ENCODE peak calls at places on chromosomes 7 and 10, in eight cellular contexts. K, D, Q, W, R, T, J and N are unnamed samples.

GRCh38 chr10:17523246-17523753 is 68.9 kb upstream of the ST8SIA6 start:
- DNase-seq in Q (no peak), J (no peak), R (no peak), T (no peak), W (no peak), D (no peak), K (no peak), N (no peak)

GRCh38 chr10:48548531-48549135 is 56.2 kb downstream of the ARHGAP22 start:
- DNase-seq in Q (no peak), J (no peak), T (no peak), D (no peak), W (no peak), K (no peak), R (no peak), N (no peak)

GRCh38 chr10:117543245-117543998 is 876 bp downstream of the EMX2 start:
- DNase-seq in J (no peak), D (no peak), K (no peak), Q (no peak), T (no peak), W (no peak), R (peak; percentile 72), N (peak; percentile 24)

GRCh38 chr7:30563326-30563942 is 31.2 kb upstream of the GARS1 start:
- DNase-seq in Q (no peak), J (no peak), K (peak; percentile 80), R (no peak), D (peak; percentile 25), T (peak; percentile 61), W (no peak), N (peak; percentile 82)

GRCh38 chr10:5843814-5844705 is 30.8 kb upstream of the GDI2 start:
- DNase-seq in T (no peak), K (no peak), W (no peak), D (no peak), J (no peak), Q (no peak), R (no peak), N (no peak)

GRCh38 chr7:155781433-155781832 is 30.8 kb downstream of the SHH start:
- DNase-seq in D (no peak), W (no peak), T (no peak), J (no peak), K (no peak), R (no peak), Q (no peak), N (no peak)

GRCh38 chr10:97553575-97554100 is 18.9 kb upstream of the ANKRD2 start:
- DNase-seq in W (no peak), R (peak; percentile 93), D (peak; percentile 79), J (peak; percentile 30), Q (peak; percentile 26), K (peak; percentile 63), T (peak; percentile 42), N (peak; percentile 78)

GRCh38 chr10:102617041-102617440 is 27.2 kb upstream of the TRIM8 start:
- DNase-seq in T (no peak), D (no peak), J (no peak), Q (no peak), K (no peak), R (no peak), W (no peak), N (no peak)

GRCh38 chr10:30431435-30431911 is 2.5 kb upstream of the MAP3K8 start:
- DNase-seq in J (no peak), Q (no peak), W (no peak), K (peak; percentile 45), R (peak; percentile 37), D (peak; percentile 69), T (peak; percentile 54), N (peak; percentile 85)

GRCh38 chr10:36526045-36526444 is 599.4 kb upstream of the ANKRD30A start:
- DNase-seq in Q (no peak), R (no peak), T (no peak), W (no peak), D (no peak), J (no peak), K (no peak), N (no peak)

GRCh38 chr7:69036301-69036700 is 562.0 kb upstream of the AUTS2 start:
- DNase-seq in D (no peak), R (no peak), T (no peak), J (no peak), W (no peak), K (no peak), Q (no peak), N (no peak)

GRCh38 chr7:44078521-44078920 is 3.8 kb downstream of the POLM start:
- DNase-seq in D (no peak), W (no peak), J (no peak), T (no peak), R (no peak), K (no peak), Q (no peak), N (no peak)

GRCh38 chr7:130899638-130900401 is 165.8 kb upstream of the KLF14 start:
- DNase-seq in K (no peak), R (no peak), D (no peak), Q (no peak), W (no peak), T (no peak), J (no peak), N (peak; percentile 53)

GRCh38 chr7:151936207-151936606 is 20.0 kb upstream of the GALNTL5 start:
- DNase-seq in K (no peak), R (no peak), T (no peak), W (no peak), D (no peak), J (no peak), Q (peak; percentile 37), N (no peak)

GRCh38 chr7:50533849-50534248 is 31.4 kb downstream of the DDC start:
- DNase-seq in D (no peak), W (no peak), Q (no peak), J (no peak), K (no peak), T (no peak), R (no peak), N (no peak)

GRCh38 chr7:68511281-68511680 is 1087.0 kb upstream of the AUTS2 start:
- DNase-seq in Q (no peak), J (no peak), T (no peak), R (no peak), D (no peak), W (no peak), K (peak; percentile 39), N (no peak)

GRCh38 chr10:58645762-58646161 is 133.1 kb downstream of the BICC1 start:
- DNase-seq in R (no peak), W (no peak), Q (no peak), K (peak; percentile 42), J (no peak), D (peak; percentile 75), T (no peak), N (peak; percentile 64)

GRCh38 chr7:23020742-23021401 is 6.9 kb upstream of the HYCC1 start:
- DNase-seq in W (peak; percentile 78), Q (no peak), J (no peak), K (peak; percentile 95), D (peak; percentile 98), T (peak; percentile 34), R (no peak), N (peak; percentile 85)

GRCh38 chr10:18377898-18378297 is 237.7 kb downstream of the CACNB2 start:
- DNase-seq in K (no peak), T (no peak), D (no peak), R (no peak), Q (no peak), W (no peak), J (no peak), N (no peak)

GRCh38 chr10:84542552-84542951 is 214.2 kb downstream of the CCSER2 start:
- DNase-seq in Q (no peak), K (no peak), R (peak; percentile 31), T (no peak), W (no peak), J (no peak), D (no peak), N (no peak)

GRCh38 chr7:101828308-101829020 is 11.0 kb downstream of the CUX1 start:
- DNase-seq in J (no peak), K (no peak), W (no peak), R (no peak), T (no peak), D (no peak), Q (no peak), N (no peak)

GRCh38 chr7:101832205-101832631 is 14.8 kb downstream of the CUX1 start:
- DNase-seq in K (no peak), R (no peak), T (no peak), Q (no peak), D (no peak), W (no peak), J (no peak), N (peak; percentile 51)

GRCh38 chr7:101826081-101826835 is 8.8 kb downstream of the CUX1 start:
- DNase-seq in K (no peak), D (no peak), W (no peak), T (no peak), Q (no peak), J (no peak), R (no peak), N (no peak)

GRCh38 chr7:101829856-101830255 is 12.4 kb downstream of the CUX1 start:
- DNase-seq in R (no peak), D (no peak), W (no peak), T (no peak), Q (no peak), K (no peak), J (no peak), N (no peak)

GRCh38 chr7:101829374-101829773 is 11.9 kb downstream of the CUX1 start:
- DNase-seq in R (no peak), D (no peak), Q (no peak), T (no peak), K (no peak), J (no peak), W (no peak), N (no peak)
- TF ChIP-seq CTCF in R (no peak), D (no peak), Q (no peak), T (no peak), K (no peak), J (no peak), W (no peak), N (no peak)

GRCh38 chr10:120978589-120979252 is 127.6 kb downstream of the WDR11 start:
- DNase-seq in R (no peak), W (no peak), J (no peak), T (no peak), K (no peak), Q (no peak), D (no peak), N (no peak)
- H3K4me3 ChIP-seq in R (peak overlapping the region; percentile 55), W (no peak overlapping the region), J (no peak overlapping the region), T (no peak overlapping the region), K (no peak overlapping the region), Q (no peak overlapping the region), D (no peak overlapping the region), N (no peak overlapping the region)

GRCh38 chr10:60238408-60239100 is 151.1 kb downstream of the ANK3 start:
- DNase-seq in J (no peak), T (peak; percentile 34), Q (peak; percentile 23), R (peak; percentile 74), W (no peak), D (peak; percentile 89), K (peak; percentile 62), N (peak; percentile 48)
- TF ChIP-seq CTCF in J (no peak), T (peak; percentile 53), Q (peak; percentile 48), R (peak; percentile 55), W (peak; percentile 36), D (peak; percentile 72), K (peak; percentile 61), N (peak; percentile 64)

DNA sequence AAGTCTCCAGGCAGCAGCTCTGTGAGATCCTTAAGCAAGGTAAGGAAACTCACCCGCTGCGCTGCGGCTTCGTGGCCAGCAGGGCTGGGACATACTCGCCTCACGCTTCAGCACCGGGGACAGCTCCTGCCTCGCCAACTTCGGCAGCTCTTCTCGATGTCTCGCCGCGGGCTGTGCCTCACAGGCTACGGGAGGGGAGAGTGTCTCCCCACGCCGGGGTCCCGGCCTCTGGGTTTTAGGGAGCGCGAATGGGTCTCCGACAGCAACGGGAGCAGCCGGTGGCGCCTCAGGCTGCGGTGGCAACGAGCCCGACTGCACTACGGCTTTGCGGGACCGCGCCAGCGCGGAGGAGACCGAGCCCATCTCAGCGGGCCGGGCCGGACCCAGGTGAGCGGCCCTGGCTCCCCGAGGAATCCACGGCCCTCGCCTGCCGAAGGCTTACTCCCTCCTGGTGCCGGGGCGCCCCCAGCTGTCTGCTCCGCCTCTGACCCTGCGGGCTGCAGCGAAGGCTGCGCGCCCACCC is 62.4 kb downstream of the LSM5 start:
- DNase-seq in R (peak; percentile 99), K (peak; percentile 79), D (peak; percentile 77), Q (no peak), W (peak; percentile 32), T (peak; percentile 20), J (peak; percentile 5), N (peak; percentile 92)
- H3K4me3 ChIP-seq in R (peak overlapping the region; percentile 72), K (no peak overlapping the region), D (no peak overlapping the region), Q (no peak overlapping the region), W (no peak overlapping the region), T (no peak overlapping the region), J (no peak overlapping the region), N (no peak overlapping the region)